ENCODE peak calls at places on chromosomes 6 and 20, in four cellular contexts. N is HepG2, C is K562, F is GM12891. W is an unnamed sample.

GRCh38 chr6:43926644-43927524 is 156.9 kb downstream of the VEGFA start:
- DNase-seq in N (peak), C (peak), F (no peak), W (no peak)

GRCh38 chr6:133705731-133706130 is 183.2 kb upstream of the TCF21 start:
- DNase-seq in N (no peak), C (no peak), F (no peak), W (no peak)

GRCh38 chr6:130932956-130933355 is 105.8 kb downstream of the SMLR1 start:
- DNase-seq in N (no peak), C (no peak), F (no peak), W (no peak)

GRCh38 chr20:56558968-56559367 is 25.9 kb downstream of the FAM209B start:
- DNase-seq in N (no peak), C (no peak), F (no peak), W (no peak)

GRCh38 chr20:50635676-50636600 is 55.4 kb downstream of the RIPOR3 start:
- DNase-seq in N (peak), C (peak), F (peak), W (peak)

GRCh38 chr6:149847943-149848267 is 16.3 kb downstream of the LRP11 start:
- DNase-seq in N (no peak), C (no peak), F (no peak), W (no peak)

GRCh38 chr20:1467355-1468116 is 887 bp upstream of the NSFL1C start:
- DNase-seq in N (peak), C (peak), F (no peak), W (no peak)

GRCh38 chr6:53982361-53983050 is 128.7 kb upstream of the MLIP start:
- DNase-seq in N (no peak), C (no peak), F (no peak), W (no peak)

GRCh38 chr20:46013826-46014516 is 5.3 kb downstream of the MMP9 start:
- DNase-seq in N (peak), C (peak), F (peak), W (peak)

GRCh38 chr6:30814137-30815084 is 69.9 kb upstream of the DDR1 start:
- DNase-seq in N (no peak), C (peak), F (no peak), W (no peak)

GRCh38 chr6:3075522-3076113 is 7.3 kb downstream of the RIPK1 start:
- DNase-seq in N (peak), C (no peak), F (no peak), W (no peak)

GRCh38 chr20:13220194-13220856 is 749 bp upstream of the ISM1 start:
- DNase-seq in N (no peak), C (no peak), F (peak), W (peak)

GRCh38 chr6:54255881-54256280 is 52.4 kb upstream of the TINAG start:
- DNase-seq in N (no peak), C (no peak), F (no peak), W (no peak)

GRCh38 chr6:130598021-130598989 is 228.9 kb upstream of the SMLR1 start:
- DNase-seq in N (no peak), C (no peak), F (no peak), W (no peak)

GRCh38 chr6:130252527-130253237 is 29.9 kb upstream of the SAMD3 start:
- DNase-seq in N (no peak), C (no peak), F (no peak), W (no peak)

DNA sequence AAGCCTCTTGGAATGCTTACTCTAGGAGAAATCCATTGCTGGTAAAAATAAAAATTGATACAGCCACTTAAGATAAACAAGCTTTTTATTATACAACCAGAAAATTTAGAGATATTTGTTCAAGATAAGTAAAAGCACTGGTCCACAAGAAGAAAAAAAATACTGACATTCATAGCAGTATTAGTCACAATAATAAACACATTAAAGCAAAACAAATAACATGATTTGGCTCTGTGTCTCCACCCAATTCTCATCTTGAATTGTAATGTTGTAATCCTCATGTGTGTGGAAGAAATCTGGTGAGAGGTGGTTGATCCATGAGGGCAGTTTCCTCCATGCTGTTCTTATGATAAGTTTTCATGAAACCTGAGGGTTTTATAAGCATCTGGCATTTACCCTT is 1093.5 kb upstream of the ADGRB3 start:
- DNase-seq in N (no peak), C (no peak), F (no peak), W (no peak)
- TF ChIP-seq TAF1 in N (no peak), C (no peak), F (no peak), W (no peak)

GRCh38 chr6:113858605-113859348 is 1.6 kb downstream of the MARCKS start:
- DNase-seq in N (peak), C (peak), F (peak), W (peak)
- TF ChIP-seq POLR2A in N (peak), C (no peak), F (peak), W (peak)

DNA sequence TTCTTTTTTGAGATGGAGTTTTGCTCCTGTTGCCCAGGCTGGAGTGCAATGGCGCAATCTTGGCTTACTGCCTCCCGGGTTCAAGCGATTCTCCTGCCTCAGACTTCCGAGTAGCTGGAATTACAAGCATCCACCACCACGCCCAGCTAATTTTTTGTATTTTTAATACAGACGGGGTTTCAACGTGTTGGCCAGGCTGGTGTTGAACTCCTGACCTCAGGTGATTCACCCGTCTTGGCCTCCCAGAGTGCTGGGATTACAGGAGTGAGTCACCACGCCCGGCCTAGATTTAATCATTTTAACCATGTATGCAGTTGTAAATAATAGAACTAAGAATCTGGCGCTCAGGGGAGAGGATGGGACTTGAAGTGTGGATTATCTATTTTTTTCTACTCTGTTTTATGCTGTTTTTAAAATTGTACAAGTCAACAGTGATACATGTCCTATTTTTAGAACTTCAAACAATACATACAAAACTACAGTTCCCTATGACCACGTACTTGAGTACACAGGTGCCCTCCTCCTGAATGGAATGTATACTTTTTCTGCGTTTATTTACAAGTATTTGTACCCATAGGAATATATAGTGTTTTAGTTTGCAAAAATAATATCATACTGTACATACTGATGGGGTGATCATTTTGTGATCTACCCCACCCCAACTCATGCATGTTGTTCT is 27.8 kb downstream of the ITCH start:
- DNase-seq in N (peak), C (peak), F (no peak), W (no peak)
- TF ChIP-seq TAF1 in N (no peak), C (no peak), F (no peak), W (no peak)

DNA sequence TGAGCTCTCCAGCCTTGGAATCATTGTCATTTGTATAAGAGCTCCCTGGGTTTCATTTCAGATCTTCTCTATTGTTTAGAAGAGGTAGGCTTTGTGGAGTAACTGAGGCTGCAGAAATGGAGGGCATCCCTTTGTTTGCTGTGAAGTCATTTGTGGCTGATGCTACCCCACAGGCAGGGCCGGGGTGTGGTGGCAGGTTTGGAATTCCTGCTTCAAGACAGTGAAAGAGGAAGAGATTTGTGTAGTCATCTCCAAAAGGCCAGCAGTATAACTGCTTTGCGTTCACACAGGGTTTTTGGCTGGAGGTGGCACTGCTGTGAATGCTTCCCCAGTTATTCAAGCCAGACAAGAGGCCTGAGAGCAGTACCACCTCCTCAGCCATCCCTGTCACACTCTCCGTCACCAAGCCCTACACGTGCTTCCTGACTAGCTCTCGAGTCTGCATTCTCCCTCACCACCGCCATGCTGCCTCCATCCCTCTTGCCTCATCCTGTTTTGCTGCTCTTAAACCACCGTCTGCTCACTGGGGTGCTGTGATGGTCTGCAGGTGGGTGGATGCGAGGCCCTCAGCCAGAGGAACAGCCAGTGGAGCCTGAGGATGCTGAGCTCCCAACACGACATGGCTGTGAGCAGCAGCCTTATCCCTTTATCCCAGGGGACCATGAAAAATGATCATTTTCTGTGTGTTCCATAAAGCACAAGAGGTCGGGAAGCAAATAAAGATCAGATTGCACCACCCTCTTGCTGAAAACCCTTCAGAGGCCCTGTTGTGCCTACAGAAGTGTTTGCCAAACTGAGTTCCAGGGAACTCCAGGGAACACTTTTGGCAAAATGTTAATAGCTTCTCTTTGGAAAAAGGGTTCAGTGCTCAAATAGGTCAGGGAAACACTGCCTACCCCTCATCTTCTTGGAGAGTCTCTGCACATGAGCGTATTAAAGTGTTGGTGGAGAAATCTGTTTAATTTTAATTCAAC is 24.1 kb downstream of the ARMC2 start:
- DNase-seq in N (no peak), C (no peak), F (no peak), W (no peak)
- TF ChIP-seq POLR2A in N (no peak), C (no peak), F (no peak), W (no peak)

DNA sequence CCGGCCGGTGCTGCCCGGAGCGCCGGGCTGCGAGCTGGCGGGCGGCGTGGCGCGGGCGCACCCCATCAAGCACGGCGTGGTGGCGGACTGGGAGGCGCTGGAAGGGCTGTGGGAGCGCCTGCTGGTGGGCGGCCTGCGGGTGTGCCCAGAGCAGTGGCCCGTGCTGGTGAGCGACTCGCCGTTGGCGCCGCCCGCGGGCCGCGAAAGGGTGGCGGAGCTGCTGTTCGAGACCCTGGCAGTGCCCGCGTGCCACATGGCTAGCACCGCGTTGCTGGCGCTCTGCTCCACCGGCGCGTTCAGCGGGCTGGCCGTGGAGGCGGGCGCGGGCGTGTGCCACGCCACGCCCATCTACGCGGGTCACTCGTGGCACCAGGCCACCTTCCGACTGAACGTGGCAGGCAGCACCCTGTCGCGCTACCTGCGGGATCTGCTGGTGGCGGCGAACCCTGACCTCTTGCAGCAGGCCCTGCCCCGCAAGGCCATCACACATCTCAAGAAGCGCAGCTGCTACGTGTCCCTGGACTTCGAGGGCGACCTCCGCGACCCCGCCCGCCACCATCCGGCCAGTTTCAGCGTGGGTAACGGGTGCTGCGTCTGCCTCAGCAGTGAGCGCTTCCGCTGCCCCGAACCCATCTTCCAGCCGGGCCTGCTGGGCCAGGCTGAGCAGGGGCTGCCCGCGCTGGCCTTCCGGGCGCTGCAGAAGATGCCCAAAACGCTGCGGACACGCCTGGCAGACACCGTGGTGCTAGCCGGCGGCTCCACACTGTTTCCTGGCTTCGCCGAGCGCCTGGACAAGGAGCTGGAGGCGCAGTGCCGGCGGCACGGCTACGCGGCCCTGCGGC is 723 bp downstream of the ACTL10 start:
- DNase-seq in N (no peak), C (no peak), F (peak), W (peak)
- TF ChIP-seq TAF1 in N (no peak), C (no peak), F (no peak), W (no peak)

GRCh38 chr20:49615401-49616153 is 47.6 kb upstream of the PTGIS start:
- DNase-seq in N (peak), C (no peak), F (no peak), W (no peak)
- TF ChIP-seq POLR2A in N (no peak), C (no peak), F (no peak), W (no peak)

GRCh38 chr6:112244428-112244827 is 9.9 kb downstream of the LAMA4 start:
- DNase-seq in N (no peak), C (no peak), F (no peak), W (no peak)
- TF ChIP-seq TAF1 in N (no peak), C (no peak), F (no peak), W (no peak)

GRCh38 chr6:41786451-41787218 is 859 bp upstream of the TOMM6 start:
- DNase-seq in N (peak), C (peak), F (peak), W (peak)
- TF ChIP-seq POLR2A in N (no peak), C (no peak), F (no peak), W (no peak)

GRCh38 chr6:28810655-28811053 is 113.1 kb downstream of the TRIM27 start:
- DNase-seq in N (no peak), C (peak), F (no peak), W (no peak)

GRCh38 chr6:28807682-28808280 is 116.0 kb downstream of the TRIM27 start:
- DNase-seq in N (peak), C (peak), F (no peak), W (no peak)

GRCh38 chr6:28811873-28812272 is 111.9 kb downstream of the TRIM27 start:
- DNase-seq in N (peak), C (peak), F (no peak), W (no peak)

GRCh38 chr6:28808383-28808782 is 115.4 kb downstream of the TRIM27 start:
- DNase-seq in N (no peak), C (peak), F (no peak), W (no peak)

GRCh38 chr6:28809947-28810654 is 113.7 kb downstream of the TRIM27 start:
- DNase-seq in N (no peak), C (peak), F (no peak), W (no peak)
- TF ChIP-seq TAF1 in N (no peak), C (no peak), F (no peak), W (no peak)